ENCODE peak calls at places on chromosome 19, in four cellular contexts. One of them, this sample, is unnamed.

GRCh38 chr19:17889609-17890214 is 18.0 kb downstream of the SLC5A5 start:
- DNase-seq in WTC11: peak
- DNase-seq in HepG2: peak
- DNase-seq in K562: peak
- DNase-seq in this sample: peak

GRCh38 chr19:34274284-34274826 is 20.0 kb downstream of the GARRE1 start:
- DNase-seq in HepG2: no peak
- DNase-seq in K562: no peak
- DNase-seq in WTC11: no peak
- DNase-seq in this sample: no peak

GRCh38 chr19:33388231-33388816 is 14.8 kb downstream of the CEBPG start:
- DNase-seq in WTC11: no peak
- DNase-seq in K562: no peak
- DNase-seq in HepG2: no peak
- DNase-seq in this sample: no peak

GRCh38 chr19:43380008-43380407 is 26.5 kb downstream of the CD177 start:
- DNase-seq in HepG2: no peak
- DNase-seq in WTC11: no peak
- DNase-seq in K562: no peak
- DNase-seq in this sample: no peak

GRCh38 chr19:33545209-33545981 is 23.8 kb upstream of the PEPD start:
- DNase-seq in K562: no peak
- DNase-seq in HepG2: no peak
- DNase-seq in WTC11: no peak
- DNase-seq in this sample: no peak

GRCh38 chr19:49895566-49896297 is 955 bp downstream of the IL4I1 start:
- DNase-seq in HepG2: no peak
- DNase-seq in WTC11: no peak
- DNase-seq in K562: no peak
- DNase-seq in this sample: no peak

GRCh38 chr19:49149652-49150105 is 5.5 kb downstream of the HRC start:
- DNase-seq in WTC11: peak
- DNase-seq in K562: peak
- DNase-seq in HepG2: peak
- DNase-seq in this sample: peak

GRCh38 chr19:35513231-35513974 is at the start of gene DMKN:
- DNase-seq in WTC11: no peak
- DNase-seq in HepG2: peak
- DNase-seq in K562: peak
- DNase-seq in this sample: no peak

GRCh38 chr19:32464279-32464678 is 58.7 kb downstream of the DPY19L3 start:
- DNase-seq in HepG2: no peak
- DNase-seq in K562: no peak
- DNase-seq in WTC11: no peak
- DNase-seq in this sample: no peak

GRCh38 chr19:28920269-28921066 is 292.5 kb downstream of the UQCRFS1 start:
- DNase-seq in K562: no peak
- DNase-seq in WTC11: peak
- DNase-seq in HepG2: no peak
- DNase-seq in this sample: no peak

GRCh38 chr19:13834308-13834790 is 39.1 kb downstream of the ZSWIM4 start:
- DNase-seq in K562: no peak
- DNase-seq in WTC11: no peak
- DNase-seq in HepG2: no peak
- DNase-seq in this sample: peak

GRCh38 chr19:6674868-6675305 is 4.9 kb upstream of the TNFSF14 start:
- DNase-seq in WTC11: peak
- DNase-seq in K562: peak
- DNase-seq in HepG2: no peak
- DNase-seq in this sample: peak

GRCh38 chr19:34732548-34733255 is 1.3 kb upstream of the ZNF181 start:
- DNase-seq in K562: peak
- DNase-seq in HepG2: no peak
- DNase-seq in WTC11: no peak
- DNase-seq in this sample: no peak

GRCh38 chr19:18436651-18437478 is 1.1 kb downstream of the ISYNA1 start:
- DNase-seq in WTC11: peak
- DNase-seq in K562: peak
- DNase-seq in HepG2: peak
- DNase-seq in this sample: peak

GRCh38 chr19:28577666-28578065 is 635.3 kb downstream of the UQCRFS1 start:
- DNase-seq in HepG2: no peak
- DNase-seq in K562: no peak
- DNase-seq in WTC11: no peak
- DNase-seq in this sample: no peak

GRCh38 chr19:30390356-30390988 is 18.3 kb downstream of the ZNF536 start:
- DNase-seq in K562: no peak
- DNase-seq in WTC11: no peak
- DNase-seq in HepG2: no peak
- DNase-seq in this sample: no peak

GRCh38 chr19:7795555-7796161 is 32.6 kb downstream of the CLEC4M start:
- DNase-seq in HepG2: no peak
- DNase-seq in K562: peak
- DNase-seq in WTC11: no peak
- DNase-seq in this sample: no peak

GRCh38 chr19:48856921-48857320 is 11.5 kb downstream of the PLEKHA4 start:
- DNase-seq in K562: no peak
- DNase-seq in HepG2: no peak
- DNase-seq in WTC11: no peak
- DNase-seq in this sample: no peak

GRCh38 chr19:56112313-56112709 is 8.8 kb downstream of the ZNF787 start:
- DNase-seq in K562: no peak
- DNase-seq in HepG2: no peak
- DNase-seq in WTC11: no peak
- DNase-seq in this sample: no peak

GRCh38 chr19:49119411-49120324 is at the start of gene PPFIA3:
- DNase-seq in HepG2: no peak
- DNase-seq in WTC11: peak
- DNase-seq in K562: peak
- DNase-seq in this sample: peak

GRCh38 chr19:3269972-3270667 is 45.7 kb downstream of the CELF5 start:
- DNase-seq in HepG2: no peak
- DNase-seq in WTC11: no peak
- DNase-seq in K562: no peak
- DNase-seq in this sample: no peak

GRCh38 chr19:3266092-3266693 is 41.7 kb downstream of the CELF5 start:
- DNase-seq in K562: peak
- DNase-seq in HepG2: no peak
- DNase-seq in WTC11: no peak
- DNase-seq in this sample: no peak

GRCh38 chr19:3266792-3267469 is 42.5 kb downstream of the CELF5 start:
- DNase-seq in WTC11: no peak
- DNase-seq in K562: no peak
- DNase-seq in HepG2: no peak
- DNase-seq in this sample: no peak

GRCh38 chr19:3268763-3269162 is 44.3 kb downstream of the CELF5 start:
- DNase-seq in WTC11: no peak
- DNase-seq in K562: no peak
- DNase-seq in HepG2: no peak
- DNase-seq in this sample: no peak

DNA sequence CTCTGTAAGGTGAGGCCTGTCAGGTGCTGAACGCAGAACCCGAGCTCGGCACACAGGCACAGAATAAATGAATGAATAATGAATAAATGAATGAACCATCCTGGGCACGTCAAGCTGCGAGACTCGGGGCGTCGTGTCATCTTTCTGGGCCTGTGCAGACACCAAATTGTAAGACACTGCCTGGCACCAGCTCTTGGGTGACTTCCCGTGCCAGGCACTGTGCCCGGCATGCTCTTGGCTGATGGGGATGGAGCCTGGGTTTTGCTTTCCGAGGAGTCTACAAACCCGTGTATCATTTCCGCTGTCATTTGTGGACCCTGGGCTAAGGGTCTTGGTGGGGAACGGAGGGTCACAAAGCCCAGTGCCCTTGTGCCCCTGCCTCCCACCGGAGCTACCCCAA is 43.9 kb downstream of the CELF5 start:
- DNase-seq in HepG2: no peak
- DNase-seq in WTC11: no peak
- DNase-seq in K562: no peak
- DNase-seq in this sample: no peak
- TF ChIP-seq HMGXB4 in HepG2: no peak
- TF ChIP-seq HMGXB4 in WTC11: no peak
- TF ChIP-seq HMGXB4 in K562: no peak
- TF ChIP-seq HMGXB4 in this sample: no peak

GRCh38 chr19:40144947-40145748 is 46.1 kb upstream of the MAP3K10 start:
- DNase-seq in HepG2: no peak
- DNase-seq in WTC11: no peak
- DNase-seq in K562: no peak
- DNase-seq in this sample: peak

GRCh38 chr19:40147338-40147692 is 43.9 kb upstream of the MAP3K10 start:
- DNase-seq in HepG2: no peak
- DNase-seq in K562: no peak
- DNase-seq in WTC11: peak
- DNase-seq in this sample: no peak

GRCh38 chr19:40141546-40141945 is 49.7 kb upstream of the MAP3K10 start:
- DNase-seq in WTC11: no peak
- DNase-seq in HepG2: no peak
- DNase-seq in K562: no peak
- DNase-seq in this sample: no peak

GRCh38 chr19:40144151-40144550 is 47.1 kb upstream of the MAP3K10 start:
- DNase-seq in WTC11: no peak
- DNase-seq in HepG2: no peak
- DNase-seq in K562: no peak
- DNase-seq in this sample: no peak

DNA sequence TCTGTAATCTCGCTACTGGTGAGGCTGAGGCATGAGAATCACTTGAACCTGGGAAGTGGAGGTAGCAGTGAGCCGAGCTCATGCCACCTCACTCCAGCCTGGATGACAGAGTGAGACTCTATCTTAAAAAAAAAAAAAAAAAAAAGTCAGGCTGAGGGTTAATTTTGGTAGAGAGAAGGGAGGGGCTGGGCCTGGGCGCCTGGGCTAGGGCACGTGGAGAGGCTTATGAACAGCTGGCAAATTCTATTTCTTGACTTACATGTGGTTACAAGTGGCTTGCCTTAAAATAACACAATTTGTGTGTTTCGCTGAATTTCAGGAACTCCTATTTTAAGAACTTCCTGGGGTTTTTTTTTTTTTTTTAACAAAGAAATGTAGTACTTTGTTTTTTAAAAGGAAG is 47.6 kb upstream of the MAP3K10 start:
- DNase-seq in K562: no peak
- DNase-seq in HepG2: no peak
- DNase-seq in WTC11: no peak
- DNase-seq in this sample: no peak
- TF ChIP-seq HMGXB4 in K562: no peak
- TF ChIP-seq HMGXB4 in HepG2: no peak
- TF ChIP-seq HMGXB4 in WTC11: no peak
- TF ChIP-seq HMGXB4 in this sample: no peak

GRCh38 chr19:1427221-1427620 is 11.0 kb upstream of the RPS15 start:
- DNase-seq in WTC11: no peak
- DNase-seq in HepG2: no peak
- DNase-seq in K562: no peak
- DNase-seq in this sample: no peak

GRCh38 chr19:1430201-1430621 is 8.0 kb upstream of the RPS15 start:
- DNase-seq in WTC11: no peak
- DNase-seq in K562: no peak
- DNase-seq in HepG2: no peak
- DNase-seq in this sample: no peak

GRCh38 chr19:1429750-1430149 is 8.4 kb upstream of the RPS15 start:
- DNase-seq in HepG2: no peak
- DNase-seq in WTC11: no peak
- DNase-seq in K562: no peak
- DNase-seq in this sample: no peak

GRCh38 chr19:1425902-1426301 is 12.3 kb upstream of the RPS15 start:
- DNase-seq in K562: no peak
- DNase-seq in HepG2: no peak
- DNase-seq in WTC11: no peak
- DNase-seq in this sample: no peak

GRCh38 chr19:1428738-1429391 is 9.3 kb upstream of the RPS15 start:
- DNase-seq in K562: no peak
- DNase-seq in WTC11: no peak
- DNase-seq in HepG2: no peak
- DNase-seq in this sample: no peak
- TF ChIP-seq HMGXB4 in K562: no peak
- TF ChIP-seq HMGXB4 in WTC11: no peak
- TF ChIP-seq HMGXB4 in HepG2: no peak
- TF ChIP-seq HMGXB4 in this sample: no peak

GRCh38 chr19:47756953-47757608 is 11.7 kb downstream of the NOP53 start:
- DNase-seq in K562: no peak
- DNase-seq in HepG2: no peak
- DNase-seq in WTC11: no peak
- DNase-seq in this sample: no peak
- TF ChIP-seq HMGXB4 in K562: no peak
- TF ChIP-seq HMGXB4 in HepG2: no peak
- TF ChIP-seq HMGXB4 in WTC11: no peak
- TF ChIP-seq HMGXB4 in this sample: no peak